ENCODE peak calls at places on chromosomes 4 and X, in nine cellular contexts. G is suprapubic skin; K is NCI-H2171 treated with DMSO at 0.1 percent for 48 hours; F is stimulated activated CD8-positive, alpha-beta memory T cell treated with anti-CD3 and anti-CD28 coated beads, Interleukin-7, amount 100 ng/mL, for 48 hours; Q is HS-27A; Z is WTC11; R is CD4-positive, alpha-beta T cell; H is mesothelial cell of epicardium; X is lower lobe of right lung. T is an unnamed sample.
A peak's percentile ranks its signal among the peaks of the same experiment; 100 is the strongest.

GRCh38 chr4:8773124-8773931 is 98.3 kb downstream of the HMX1 start:
- DNase-seq in G (peak; percentile 59), K (no peak), F (no peak), Q (no peak), Z (peak; percentile 7), R (no peak), H (peak; percentile 8), X (peak; percentile 35), T (no peak)

GRCh38 chr4:82721819-82722423 is 76.7 kb downstream of the SCD5 start:
- DNase-seq in G (no peak), K (peak; percentile 9), F (no peak), Q (no peak), Z (no peak), R (no peak), H (no peak), X (no peak), T (peak; percentile 27)

GRCh38 chrX:110384490-110384889 is 25.8 kb downstream of the RTL9 start:
- DNase-seq in G (no peak), K (no peak), F (no peak), Q (peak; percentile 43), Z (no peak), R (no peak), H (no peak), X (no peak), T (no peak)

GRCh38 chr4:3205995-3206394 is 43.0 kb upstream of the MSANTD1 start:
- DNase-seq in G (no peak), K (no peak), F (no peak), Q (no peak), Z (no peak), R (no peak), H (no peak), X (no peak), T (no peak)

GRCh38 chr4:10018818-10019438 is 2.4 kb downstream of the SLC2A9 start:
- DNase-seq in G (peak; percentile 97), K (no peak), F (peak; percentile 84), Q (no peak), Z (peak; percentile 96), R (peak; percentile 93), H (peak; percentile 88), X (peak; percentile 98), T (peak; percentile 74)

GRCh38 chr4:88732714-88733368 is 35.2 kb upstream of the NAP1L5 start:
- DNase-seq in G (no peak), K (no peak), F (no peak), Q (no peak), Z (no peak), R (no peak), H (no peak), X (no peak), T (no peak)

GRCh38 chrX:148588649-148589310 is 88.4 kb downstream of the AFF2 start:
- DNase-seq in G (no peak), K (no peak), F (no peak), Q (no peak), Z (no peak), R (no peak), H (no peak), X (no peak), T (no peak)

GRCh38 chrX:153641575-153642312 is 5.3 kb upstream of the DUSP9 start:
- DNase-seq in G (no peak), K (peak; percentile 1), F (no peak), Q (no peak), Z (no peak), R (no peak), H (no peak), X (no peak), T (no peak)

GRCh38 chr4:3770323-3771166 is 4.4 kb downstream of the ADRA2C start:
- DNase-seq in G (no peak), K (no peak), F (no peak), Q (no peak), Z (no peak), R (no peak), H (no peak), X (no peak), T (no peak)

GRCh38 chr4:12929784-12930183 is 554.4 kb downstream of the RAB28 start:
- DNase-seq in G (no peak), K (no peak), F (no peak), Q (no peak), Z (no peak), R (no peak), H (no peak), X (no peak), T (no peak)

GRCh38 chr4:7166286-7166685 is 26.1 kb upstream of the SORCS2 start:
- DNase-seq in G (peak; percentile 45), K (no peak), F (no peak), Q (no peak), Z (no peak), R (no peak), H (no peak), X (no peak), T (no peak)

GRCh38 chr4:42265782-42266602 is 113.5 kb upstream of the BEND4 start:
- DNase-seq in G (no peak), K (no peak), F (no peak), Q (no peak), Z (no peak), R (no peak), H (no peak), X (no peak), T (no peak)

GRCh38 chr4:40283413-40283812 is 51.7 kb upstream of the CHRNA9 start:
- DNase-seq in G (no peak), K (no peak), F (no peak), Q (no peak), Z (no peak), R (peak; percentile 20), H (no peak), X (no peak), T (no peak)

GRCh38 chr4:81031389-81032173 is 1.1 kb downstream of the BMP3 start:
- DNase-seq in G (no peak), K (peak; percentile 34), F (no peak), Q (no peak), Z (peak; percentile 55), R (no peak), H (no peak), X (peak; percentile 53), T (no peak)

GRCh38 chrX:53284684-53285447 is 3.5 kb upstream of the IQSEC2 start:
- DNase-seq in G (no peak), K (no peak), F (peak; percentile 31), Q (no peak), Z (peak; percentile 69), R (no peak), H (no peak), X (peak; percentile 66), T (peak; percentile 65)

GRCh38 chr4:120318447-120318846 is 251.8 kb upstream of the MAD2L1 start:
- DNase-seq in G (no peak), K (no peak), F (no peak), Q (no peak), Z (no peak), R (no peak), H (no peak), X (no peak), T (no peak)

GRCh38 chr4:20337261-20337664 is 85.6 kb downstream of the SLIT2 start:
- DNase-seq in G (no peak), K (peak; percentile 15), F (no peak), Q (no peak), Z (no peak), R (no peak), H (no peak), X (no peak), T (no peak)

T was measured in cerebellum.